ENCODE peak calls at places on chromosomes 3 and 15, in five cellular contexts. K is endothelial cell of umbilical vein, E is transverse colon, F is GM12878, N is Panc1. A is an unnamed sample.

GRCh38 chr3:181823716-181824115 is 112.0 kb downstream of the SOX2 start:
- DNase-seq in K (no peak), E (no peak), F (no peak), N (no peak), A (no peak)

GRCh38 chr3:38247366-38248035 is 18.1 kb upstream of the SLC22A13 start:
- DNase-seq in K (peak; percentile 74), E (no peak), F (no peak), N (peak; percentile 64), A (no peak)

GRCh38 chr15:68820205-68820588 is 498 bp downstream of the ANP32A start:
- DNase-seq in K (peak; percentile 39), E (peak; percentile 52), F (no peak), N (no peak), A (peak; percentile 64)

GRCh38 chr3:63655519-63655918 is 3.0 kb downstream of the SNTN start:
- DNase-seq in K (no peak), E (no peak), F (no peak), N (no peak), A (no peak)

GRCh38 chr3:17632401-17633100 is 109.9 kb downstream of the TBC1D5 start:
- DNase-seq in K (peak; percentile 29), E (no peak), F (no peak), N (no peak), A (no peak)

GRCh38 chr15:50262533-50262932 is 3.0 kb downstream of the HDC start:
- DNase-seq in K (no peak), E (peak; percentile 16), F (no peak), N (no peak), A (no peak)

GRCh38 chr3:133691410-133692107 is 29.8 kb upstream of the TOPBP1 start:
- DNase-seq in K (no peak), E (no peak), F (no peak), N (no peak), A (no peak)

GRCh38 chr3:52820741-52821140 is 9.7 kb downstream of the ITIH4 start:
- DNase-seq in K (peak; percentile 13), E (no peak), F (no peak), N (no peak), A (no peak)

GRCh38 chr15:35519536-35520149 is 26.3 kb downstream of the DPH6 start:
- DNase-seq in K (peak; percentile 77), E (no peak), F (peak; percentile 19), N (no peak), A (no peak)

GRCh38 chr15:96535148-96535547 is 204.6 kb downstream of the NR2F2 start:
- DNase-seq in K (no peak), E (no peak), F (no peak), N (no peak), A (no peak)

GRCh38 chr15:35038655-35039534 is 46.2 kb downstream of the NANOGP8 start:
- DNase-seq in K (no peak), E (no peak), F (no peak), N (no peak), A (no peak)

GRCh38 chr3:11944052-11944673 is 60.0 kb upstream of the SYN2 start:
- DNase-seq in K (peak; percentile 42), E (peak; percentile 11), F (no peak), N (peak; percentile 4), A (no peak)

GRCh38 chr15:31364301-31365031 is 37.8 kb downstream of the KLF13 start:
- DNase-seq in K (no peak), E (peak; percentile 57), F (no peak), N (no peak), A (no peak)

GRCh38 chr15:48856947-48857346 is 21.0 kb upstream of the EID1 start:
- DNase-seq in K (no peak), E (no peak), F (no peak), N (no peak), A (no peak)

GRCh38 chr3:128969993-128970740 is 23.7 kb downstream of the CFAP92 start:
- DNase-seq in K (peak; percentile 55), E (peak; percentile 35), F (no peak), N (peak; percentile 39), A (peak; percentile 45)

GRCh38 chr15:100821327-100821726 is 58.3 kb upstream of the ALDH1A3 start:
- DNase-seq in K (no peak), E (no peak), F (no peak), N (no peak), A (no peak)

GRCh38 chr15:70833897-70834765 is 19.8 kb downstream of the LARP6 start:
- DNase-seq in K (peak; percentile 76), E (no peak), F (no peak), N (no peak), A (no peak)

GRCh38 chr15:70358011-70358819 is 260.5 kb upstream of the TLE3 start:
- DNase-seq in K (no peak), E (no peak), F (no peak), N (no peak), A (no peak)

DNA sequence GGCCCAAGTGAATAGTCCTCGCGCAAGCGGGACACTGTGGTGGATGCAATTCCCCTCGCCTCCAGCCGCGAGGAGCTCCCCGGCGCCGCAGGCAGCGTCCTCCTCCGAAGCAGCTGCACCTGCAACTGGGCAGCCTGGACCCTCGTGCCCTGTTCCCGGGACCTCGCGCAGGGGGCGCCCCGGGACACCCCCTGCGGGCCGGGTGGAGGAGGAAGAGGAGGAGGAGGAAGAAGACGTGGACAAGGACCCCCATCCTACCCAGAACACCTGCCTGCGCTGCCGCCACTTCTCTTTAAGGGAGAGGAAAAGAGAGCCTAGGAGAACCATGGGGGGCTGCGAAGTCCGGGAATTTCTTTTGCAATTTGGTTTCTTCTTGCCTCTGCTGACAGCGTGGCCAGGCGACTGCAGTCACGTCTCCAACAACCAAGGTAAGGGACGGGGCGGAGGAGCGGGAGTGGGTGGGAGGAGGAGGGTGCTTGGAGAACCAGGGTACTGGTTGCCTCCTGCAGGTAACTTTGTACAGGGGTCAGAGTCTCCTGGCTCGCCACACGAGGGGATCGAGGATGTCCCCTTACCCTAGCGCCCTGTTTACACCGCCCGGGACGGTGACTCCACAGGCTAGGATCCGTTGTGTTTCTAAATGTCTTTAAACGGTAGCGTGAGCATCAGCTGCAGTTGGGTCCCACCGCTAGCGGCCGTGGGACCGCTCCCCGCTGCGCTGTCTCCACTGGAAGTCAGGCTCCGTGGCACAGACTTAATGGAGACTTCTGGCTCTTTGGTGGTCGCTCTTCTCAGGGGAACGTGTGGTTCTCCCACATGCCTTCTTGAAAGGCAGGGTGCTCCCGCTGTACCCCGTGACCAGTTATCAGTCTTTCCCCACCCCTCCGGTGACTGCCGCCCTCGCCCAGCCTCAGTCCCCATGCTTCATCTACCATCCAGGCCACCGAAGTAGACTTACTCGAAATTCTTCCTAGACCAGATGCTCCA is at the start of gene EPHA6:
- DNase-seq in K (no peak), E (no peak), F (no peak), N (no peak), A (no peak)
- TF ChIP-seq POLR2AphosphoS5 in K (no peak), E (no peak), F (no peak), N (no peak), A (no peak)

DNA sequence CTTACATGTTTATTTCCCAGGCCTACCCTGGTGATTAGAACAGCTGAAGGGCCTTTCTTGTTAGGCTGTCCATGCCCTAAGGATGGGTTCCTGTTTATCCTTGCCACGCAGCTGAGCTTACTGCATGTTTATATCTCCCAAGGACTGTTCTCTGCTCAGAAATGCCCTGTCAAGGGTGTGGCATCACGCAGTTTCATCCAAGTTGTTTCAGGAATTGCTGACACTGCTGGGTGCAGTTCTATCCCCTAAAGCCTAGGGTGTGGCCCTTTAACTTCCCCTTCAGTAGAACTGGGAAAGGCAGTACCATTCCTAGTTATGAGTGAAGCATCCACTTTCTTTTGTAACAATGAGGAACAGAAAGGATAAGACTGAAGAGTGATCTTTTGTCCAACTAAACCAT is 5.0 kb downstream of the ELL3 start:
- DNase-seq in K (no peak), E (no peak), F (no peak), N (no peak), A (peak; percentile 39)
- H3K36me3 ChIP-seq in K (peaks cover 32% of the 10 kb centered on the region), E (no peaks in the 10 kb centered on the region), F (peaks cover 36% of the 10 kb centered on the region), N (peaks cover 36% of the 10 kb centered on the region), A (peaks cover 74% of the 10 kb centered on the region)

DNA sequence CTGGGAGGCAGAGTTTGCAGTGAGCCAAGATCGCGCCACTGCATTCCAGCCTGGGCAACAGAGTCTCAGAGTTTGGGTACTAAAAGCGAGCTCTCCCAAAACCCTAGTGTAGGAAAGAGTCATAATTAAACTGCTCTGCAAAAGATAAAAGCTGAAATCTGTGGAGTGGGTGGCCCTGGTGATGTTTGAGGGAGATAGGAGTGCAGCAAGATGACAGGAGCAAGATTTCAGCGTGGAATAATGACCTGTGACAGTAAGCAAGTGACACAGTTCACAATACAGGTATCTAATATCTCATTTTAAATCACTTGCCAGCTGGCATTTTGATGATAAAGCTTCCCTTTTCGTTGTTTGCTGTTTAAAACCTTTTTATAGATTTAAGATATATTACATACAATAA is 79.3 kb downstream of the MDFIC2 start:
- DNase-seq in K (no peak), E (no peak), F (no peak), N (no peak), A (no peak)
- TF ChIP-seq CTCF in K (no peak), E (no peak), F (no peak), N (no peak), A (no peak)

GRCh38 chr3:4748701-4749378 is 230.4 kb upstream of the BHLHE40 start:
- DNase-seq in K (no peak), E (no peak), F (no peak), N (no peak), A (no peak)

GRCh38 chr3:4752201-4753072 is 226.8 kb upstream of the BHLHE40 start:
- DNase-seq in K (no peak), E (peak; percentile 64), F (no peak), N (no peak), A (no peak)

GRCh38 chr3:4751057-4752051 is 227.9 kb upstream of the BHLHE40 start:
- DNase-seq in K (peak; percentile 92), E (no peak), F (no peak), N (no peak), A (no peak)

GRCh38 chr3:4749567-4750002 is 229.7 kb upstream of the BHLHE40 start:
- DNase-seq in K (no peak), E (no peak), F (no peak), N (no peak), A (no peak)

DNA sequence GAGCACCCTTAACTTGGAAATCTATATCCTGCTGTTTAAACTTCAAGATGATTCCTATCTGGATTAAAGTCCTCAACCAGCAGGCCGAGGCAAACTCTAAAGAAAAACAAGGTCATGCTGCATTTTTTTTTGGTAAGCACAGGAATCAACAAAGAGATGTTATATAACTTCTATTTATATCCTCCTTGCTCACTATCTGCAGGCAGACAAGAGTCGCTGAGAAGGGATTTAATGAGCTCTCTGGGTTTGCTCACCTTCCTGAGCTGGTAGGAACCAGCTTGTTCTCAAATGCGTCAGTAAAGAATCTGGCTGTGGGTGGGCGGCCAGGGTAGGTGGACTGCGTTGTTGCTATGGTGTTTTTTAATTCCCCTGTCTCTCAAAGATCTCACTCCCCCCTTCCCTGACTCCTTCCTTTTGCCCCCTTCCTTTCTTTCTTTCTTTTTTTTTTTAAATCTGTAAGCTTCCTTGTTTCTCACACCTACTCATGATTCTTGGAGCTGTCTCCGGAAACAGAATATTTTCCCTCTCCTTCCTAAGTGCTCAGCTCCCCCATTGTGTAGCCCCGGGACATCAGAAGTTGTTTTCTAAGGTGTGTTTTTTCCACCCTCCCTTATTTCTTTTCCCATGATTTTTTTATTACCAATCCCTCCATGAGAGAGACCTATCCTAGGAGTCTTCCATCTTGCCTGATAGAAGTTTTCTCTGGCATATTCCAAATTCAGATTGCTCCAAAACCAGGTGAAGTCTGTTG is 228.8 kb upstream of the BHLHE40 start:
- DNase-seq in K (peak; percentile 91), E (no peak), F (no peak), N (no peak), A (no peak)
- TF ChIP-seq POLR2AphosphoS5 in K (no peak), E (no peak), F (peak; percentile 74), N (no peak), A (no peak)

DNA sequence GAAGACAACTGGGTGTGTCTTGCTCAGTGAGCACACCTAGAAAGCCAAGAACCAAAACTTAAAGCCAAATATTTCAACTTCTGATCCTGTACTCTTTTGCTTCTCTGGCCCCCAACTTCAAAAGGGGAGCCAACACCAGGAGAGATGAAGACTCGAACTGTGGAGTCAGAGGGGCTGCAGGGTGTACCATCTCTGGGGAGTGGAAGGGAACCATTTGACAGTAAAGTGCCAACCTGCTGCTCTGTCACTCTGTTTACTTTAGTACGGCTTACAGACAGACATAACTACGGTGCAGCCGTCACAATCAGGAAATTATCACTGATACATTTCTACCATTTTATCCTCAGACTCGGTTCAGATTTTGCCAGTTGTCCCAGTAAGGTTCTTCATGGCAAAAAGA is 1.6 kb downstream of the FBXO22 start:
- DNase-seq in K (no peak), E (no peak), F (no peak), N (no peak), A (no peak)
- H3K36me3 ChIP-seq in K (no peaks in the 10 kb centered on the region), E (no peaks in the 10 kb centered on the region), F (no peaks in the 10 kb centered on the region), N (peaks cover 17% of the 10 kb centered on the region), A (peaks cover 3% of the 10 kb centered on the region)

A was measured in upper lobe of left lung.